ENCODE peak calls at places on chromosome 5, in five cellular contexts. E is ELF-1; J is GM12864; N is dorsolateral prefrontal cortex; M is stimulated activated CD4-positive, alpha-beta T cell treated with anti-CD3 and anti-CD28 coated beads, TNF-alpha, amount 100 ng/mL, for 1 hour. L is an unnamed sample.

GRCh38 chr5:177220576-177220975 is 82.9 kb downstream of the RAB24 start:
- DNase-seq in E (no peak), J (no peak), N (no peak), M (no peak), L (no peak)

GRCh38 chr5:158658439-158659230 is 441.1 kb downstream of the EBF1 start:
- DNase-seq in E (peak), J (no peak), N (no peak), M (no peak), L (no peak)

GRCh38 chr5:12274236-12274635 is 370.0 kb upstream of the CTNND2 start:
- DNase-seq in E (no peak), J (no peak), N (no peak), M (no peak), L (no peak)

GRCh38 chr5:113162770-113163169 is 186.2 kb downstream of the DCP2 start:
- DNase-seq in E (no peak), J (no peak), N (no peak), M (no peak), L (no peak)

GRCh38 chr5:138955013-138955660 is 80.0 kb upstream of the LRRTM2 start:
- DNase-seq in E (no peak), J (no peak), N (peak), M (no peak), L (no peak)

GRCh38 chr5:31066655-31067328 is 126.7 kb upstream of the CDH6 start:
- DNase-seq in E (no peak), J (no peak), N (no peak), M (no peak), L (no peak)

GRCh38 chr5:137072376-137073174 is 426.6 kb downstream of the SPOCK1 start:
- DNase-seq in E (no peak), J (no peak), N (peak), M (no peak), L (no peak)

GRCh38 chr5:162289489-162289888 is 221.9 kb downstream of the GABRG2 start:
- DNase-seq in E (no peak), J (no peak), N (no peak), M (no peak), L (no peak)

GRCh38 chr5:92613546-92613945 is 967.5 kb downstream of the NR2F1-AS1 start:
- DNase-seq in E (no peak), J (no peak), N (no peak), M (no peak), L (no peak)

GRCh38 chr5:34538026-34538672 is 118.0 kb upstream of the RAI14 start:
- DNase-seq in E (no peak), J (no peak), N (no peak), M (no peak), L (no peak)

GRCh38 chr5:131682824-131683223 is 47.8 kb upstream of the RAPGEF6 start:
- DNase-seq in E (no peak), J (no peak), N (no peak), M (no peak), L (no peak)

GRCh38 chr5:79562351-79563246 is 48.7 kb upstream of the HOMER1 start:
- DNase-seq in E (no peak), J (no peak), N (no peak), M (no peak), L (no peak)

GRCh38 chr5:150245111-150245789 is 44.3 kb downstream of the CAMK2A start:
- DNase-seq in E (peak), J (no peak), N (no peak), M (no peak), L (no peak)

GRCh38 chr5:31273161-31273560 is 79.7 kb downstream of the CDH6 start:
- DNase-seq in E (no peak), J (no peak), N (no peak), M (no peak), L (no peak)

GRCh38 chr5:74766348-74766886 is 500 bp downstream of the GFM2 start:
- DNase-seq in E (peak), J (no peak), N (no peak), M (no peak), L (no peak)

GRCh38 chr5:14753947-14754346 is 89.4 kb downstream of the OTULIN start:
- DNase-seq in E (no peak), J (no peak), N (peak), M (no peak), L (no peak)

GRCh38 chr5:37665272-37665671 is 174.6 kb downstream of the GDNF start:
- DNase-seq in E (no peak), J (no peak), N (no peak), M (no peak), L (no peak)

GRCh38 chr5:15763754-15764153 is 263.8 kb downstream of the FBXL7 start:
- DNase-seq in E (peak), J (no peak), N (no peak), M (no peak), L (no peak)

GRCh38 chr5:79133121-79133656 is 21.6 kb downstream of the BHMT start:
- DNase-seq in E (no peak), J (no peak), N (no peak), M (no peak), L (no peak)

GRCh38 chr5:122615146-122615545 is 159.7 kb upstream of the SNX2 start:
- DNase-seq in E (no peak), J (no peak), N (no peak), M (no peak), L (no peak)

GRCh38 chr5:169354263-169354662 is 53.3 kb upstream of the SLIT3 start:
- DNase-seq in E (no peak), J (no peak), N (no peak), M (no peak), L (no peak)

GRCh38 chr5:20572560-20572959 is 584.6 kb upstream of the CDH18 start:
- DNase-seq in E (no peak), J (no peak), N (no peak), M (no peak), L (no peak)

GRCh38 chr5:146499680-146500079 is 16.3 kb downstream of the GPR151 start:
- DNase-seq in E (no peak), J (no peak), N (no peak), M (no peak), L (no peak)

GRCh38 chr5:476102-476813 is 33.3 kb downstream of the EXOC3 start:
- DNase-seq in E (no peak), J (no peak), N (no peak), M (no peak), L (no peak)

GRCh38 chr5:22693125-22693524 is 160.0 kb downstream of the CDH12 start:
- DNase-seq in E (no peak), J (no peak), N (no peak), M (no peak), L (no peak)

GRCh38 chr5:137491121-137491520 is 8.0 kb downstream of the SPOCK1 start:
- DNase-seq in E (no peak), J (no peak), N (no peak), M (no peak), L (no peak)

GRCh38 chr5:154092356-154092755 is 53.6 kb downstream of the MFAP3 start:
- DNase-seq in E (peak), J (no peak), N (no peak), M (no peak), L (no peak)

GRCh38 chr5:108814551-108814950 is 66.9 kb downstream of the FER start:
- DNase-seq in E (no peak), J (no peak), N (no peak), M (no peak), L (no peak)

GRCh38 chr5:142922223-142922952 is 152.2 kb downstream of the ARHGAP26 start:
- DNase-seq in E (no peak), J (no peak), N (no peak), M (no peak), L (no peak)

GRCh38 chr5:3661755-3662296 is 66.2 kb downstream of the IRX1 start:
- DNase-seq in E (no peak), J (no peak), N (no peak), M (no peak), L (no peak)

GRCh38 chr5:150616506-150616905 is 24.0 kb upstream of the SYNPO start:
- DNase-seq in E (no peak), J (no peak), N (no peak), M (no peak), L (no peak)

GRCh38 chr5:66306105-66306843 is 162.2 kb downstream of the SREK1 start:
- DNase-seq in E (peak), J (no peak), N (peak), M (no peak), L (no peak)

GRCh38 chr5:14773588-14773987 is 98.0 kb downstream of the ANKH start:
- DNase-seq in E (no peak), J (no peak), N (no peak), M (no peak), L (no peak)